ENCODE peak calls at places on chromosomes 3 and 15, in eight cellular contexts. Q is PC-3, E is MM.1S, H is endothelial cell of umbilical vein, G is HCT116, Y is PC-9, T is GM23338, I is K562. W is an unnamed sample.

GRCh38 chr15:55183679-55184078 is 13.1 kb downstream of the RSL24D1 start:
- DNase-seq in Q (peak; percentile 55), E (no peak), H (no peak), G (no peak), Y (no peak), T (no peak), I (no peak), W (no peak)

GRCh38 chr3:44430466-44430865 is 47.0 kb downstream of the ZNF445 start:
- DNase-seq in Q (no peak), E (no peak), H (no peak), G (no peak), Y (no peak), T (no peak), I (no peak), W (no peak)

GRCh38 chr15:72340366-72340765 is 20.4 kb upstream of the CELF6 start:
- DNase-seq in Q (no peak), E (no peak), H (no peak), G (no peak), Y (no peak), T (no peak), I (no peak), W (no peak)

GRCh38 chr3:10361375-10361774 is 40.5 kb upstream of the SEC13 start:
- DNase-seq in Q (no peak), E (no peak), H (no peak), G (no peak), Y (no peak), T (no peak), I (no peak), W (no peak)

GRCh38 chr3:112333002-112333385 is at the start of gene CD200:
- DNase-seq in Q (no peak), E (no peak), H (peak; percentile 62), G (no peak), Y (no peak), T (peak; percentile 88), I (no peak), W (peak; percentile 81)

GRCh38 chr3:193030276-193030675 is 112.6 kb upstream of the MB21D2 start:
- DNase-seq in Q (peak; percentile 41), E (no peak), H (peak; percentile 21), G (no peak), Y (no peak), T (no peak), I (no peak), W (no peak)

GRCh38 chr3:53149006-53149690 is 11.9 kb upstream of the PRKCD start:
- DNase-seq in Q (no peak), E (no peak), H (no peak), G (no peak), Y (no peak), T (no peak), I (no peak), W (no peak)

GRCh38 chr3:144585953-144586352 is 614.3 kb downstream of the DIPK2A start:
- DNase-seq in Q (no peak), E (no peak), H (no peak), G (no peak), Y (no peak), T (no peak), I (no peak), W (no peak)

GRCh38 chr3:184314700-184315505 is 497 bp downstream of the EIF4G1 start:
- DNase-seq in Q (peak; percentile 61), E (peak; percentile 67), H (peak; percentile 81), G (no peak), Y (peak; percentile 70), T (peak; percentile 66), I (peak; percentile 70), W (peak; percentile 80)

GRCh38 chr15:63986751-63987341 is 59.4 kb downstream of the DAPK2 start:
- DNase-seq in Q (no peak), E (no peak), H (no peak), G (no peak), Y (peak; percentile 54), T (no peak), I (no peak), W (no peak)

GRCh38 chr3:175374705-175375104 is 515.6 kb downstream of the NAALADL2 start:
- DNase-seq in Q (no peak), E (no peak), H (no peak), G (no peak), Y (no peak), T (no peak), I (no peak), W (no peak)

GRCh38 chr3:99674086-99674789 is 35.8 kb downstream of the COL8A1 start:
- DNase-seq in Q (peak; percentile 52), E (no peak), H (peak; percentile 77), G (no peak), Y (no peak), T (no peak), I (no peak), W (no peak)

GRCh38 chr3:126380011-126380768 is 14.5 kb upstream of the CFAP100 start:
- DNase-seq in Q (no peak), E (no peak), H (no peak), G (no peak), Y (no peak), T (peak; percentile 28), I (no peak), W (no peak)

GRCh38 chr15:39127925-39128617 is 452.8 kb upstream of the THBS1 start:
- DNase-seq in Q (peak; percentile 97), E (no peak), H (peak; percentile 98), G (peak; percentile 62), Y (peak; percentile 96), T (peak; percentile 50), I (peak; percentile 27), W (peak; percentile 16)

GRCh38 chr15:40354408-40355171 is 3.4 kb upstream of the DISP2 start:
- DNase-seq in Q (peak; percentile 39), E (no peak), H (peak; percentile 33), G (no peak), Y (no peak), T (peak; percentile 83), I (peak; percentile 71), W (peak; percentile 65)

GRCh38 chr15:51499379-51499976 is 123.1 kb downstream of the DMXL2 start:
- DNase-seq in Q (peak; percentile 60), E (peak; percentile 55), H (peak; percentile 59), G (peak; percentile 50), Y (no peak), T (peak; percentile 79), I (peak; percentile 40), W (peak; percentile 49)

GRCh38 chr3:64063207-64063981 is 40.1 kb upstream of the PSMD6 start:
- DNase-seq in Q (peak; percentile 69), E (no peak), H (no peak), G (no peak), Y (no peak), T (peak; percentile 49), I (no peak), W (peak; percentile 20)

GRCh38 chr3:24595801-24596200 is 101.2 kb upstream of the THRB start:
- DNase-seq in Q (peak; percentile 88), E (no peak), H (no peak), G (no peak), Y (peak; percentile 54), T (no peak), I (no peak), W (no peak)

GRCh38 chr3:181660337-181660736 is 51.4 kb upstream of the SOX2 start:
- DNase-seq in Q (no peak), E (no peak), H (no peak), G (no peak), Y (no peak), T (no peak), I (no peak), W (no peak)

GRCh38 chr3:100893590-100893989 is 99.6 kb downstream of the ABI3BP start:
- DNase-seq in Q (peak; percentile 62), E (no peak), H (peak; percentile 74), G (no peak), Y (no peak), T (peak; percentile 79), I (no peak), W (peak; percentile 62)

GRCh38 chr3:55434789-55435188 is 52.3 kb downstream of the WNT5A start:
- DNase-seq in Q (peak; percentile 73), E (peak; percentile 60), H (no peak), G (no peak), Y (no peak), T (peak; percentile 81), I (peak; percentile 6), W (peak; percentile 45)

GRCh38 chr3:127073931-127074820 is 91.3 kb downstream of the PLXNA1 start:
- DNase-seq in Q (peak; percentile 36), E (no peak), H (peak; percentile 24), G (no peak), Y (peak; percentile 94), T (no peak), I (no peak), W (no peak)

GRCh38 chr15:77783636-77784035 is 150.9 kb upstream of the LINGO1 start:
- DNase-seq in Q (no peak), E (no peak), H (no peak), G (no peak), Y (no peak), T (no peak), I (no peak), W (no peak)

GRCh38 chr15:66251790-66252355 is 1.7 kb downstream of the MEGF11 start:
- DNase-seq in Q (no peak), E (no peak), H (no peak), G (no peak), Y (no peak), T (peak; percentile 65), I (no peak), W (peak; percentile 65)
- TF ChIP-seq EZH2 in Q (no peak), E (no peak), H (peak; percentile 55), G (no peak), Y (no peak), T (no peak), I (no peak), W (no peak)

GRCh38 chr3:147380996-147381376 is 25.4 kb downstream of the ZIC4 start:
- DNase-seq in Q (no peak), E (no peak), H (no peak), G (no peak), Y (no peak), T (peak; percentile 43), I (no peak), W (no peak)
- TF ChIP-seq EZH2 in Q (no peak), E (no peak), H (peak; percentile 70), G (no peak), Y (no peak), T (no peak), I (no peak), W (no peak)

GRCh38 chr3:129046037-129046731 is 14.4 kb upstream of the GP9 start:
- DNase-seq in Q (no peak), E (no peak), H (no peak), G (no peak), Y (no peak), T (peak; percentile 91), I (no peak), W (no peak)
- TF ChIP-seq EZH2 in Q (no peak), E (no peak), H (peak; percentile 37), G (no peak), Y (no peak), T (no peak), I (no peak), W (no peak)

GRCh38 chr15:60003243-60004018 is 680 bp upstream of the FOXB1 start:
- DNase-seq in Q (no peak), E (no peak), H (no peak), G (no peak), Y (no peak), T (no peak), I (no peak), W (no peak)

GRCh38 chr15:60005352-60006202 is 1.5 kb downstream of the FOXB1 start:
- DNase-seq in Q (no peak), E (no peak), H (no peak), G (no peak), Y (peak; percentile 34), T (peak; percentile 41), I (no peak), W (peak; percentile 48)

GRCh38 chr15:60006203-60006782 is 2.2 kb downstream of the FOXB1 start:
- DNase-seq in Q (peak; percentile 42), E (peak; percentile 88), H (peak; percentile 22), G (no peak), Y (peak; percentile 91), T (peak; percentile 94), I (peak; percentile 56), W (peak; percentile 95)

GRCh38 chr15:60004019-60004845 is at the start of gene FOXB1:
- DNase-seq in Q (no peak), E (no peak), H (no peak), G (no peak), Y (no peak), T (peak; percentile 95), I (no peak), W (peak; percentile 95)

GRCh38 chr15:60004846-60005351 is 788 bp downstream of the FOXB1 start:
- DNase-seq in Q (no peak), E (no peak), H (peak; percentile 13), G (no peak), Y (no peak), T (peak; percentile 76), I (no peak), W (peak; percentile 75)
- TF ChIP-seq EZH2 in Q (no peak), E (no peak), H (no peak), G (no peak), Y (no peak), T (no peak), I (no peak), W (peak; percentile 66)

W was measured in neural progenitor cell.